ENCODE peak calls at places on chromosomes 3 and 15, in seven cellular contexts. D is hepatocyte, P is neural progenitor cell, J is HCT116, U is SK-N-SH, I is GM23338, N is GM23248. O is an unnamed sample.

GRCh38 chr3:73592154-73592877 is 32.4 kb downstream of the PDZRN3 start:
- DNase-seq in D (no peak), I (no peak), J (no peak), P (peak), N (no peak), U (no peak), O (no peak)

GRCh38 chr3:23175361-23176073 is 27.6 kb upstream of the UBE2E2 start:
- DNase-seq in N (no peak), U (no peak), D (no peak), J (no peak), P (no peak), I (no peak), O (no peak)

GRCh38 chr3:105093371-105093770 is 273.3 kb upstream of the ALCAM start:
- DNase-seq in I (no peak), D (no peak), U (no peak), P (no peak), J (no peak), N (no peak), O (no peak)

GRCh38 chr3:129824926-129825541 is 68.5 kb downstream of the TMCC1 start:
- DNase-seq in D (peak), U (peak), I (peak), P (peak), J (peak), N (peak), O (peak)

GRCh38 chr15:74383695-74384565 is 16.5 kb upstream of the CYP11A1 start:
- DNase-seq in I (no peak), J (peak), U (no peak), N (peak), P (no peak), D (peak), O (peak)

GRCh38 chr15:101399431-101399830 is 90.1 kb downstream of the PCSK6 start:
- DNase-seq in D (no peak), J (no peak), U (no peak), I (no peak), P (no peak), N (no peak), O (no peak)

GRCh38 chr3:193605876-193606275 is 12.9 kb downstream of the OPA1 start:
- DNase-seq in U (peak), D (peak), N (peak), I (peak), P (peak), J (peak), O (peak)

GRCh38 chr15:67185621-67186225 is 68.7 kb downstream of the AAGAB start:
- DNase-seq in I (no peak), P (no peak), N (peak), U (no peak), J (no peak), D (no peak), O (no peak)

GRCh38 chr15:50320504-50320903 is 34.5 kb downstream of the GABPB1 start:
- DNase-seq in U (no peak), I (no peak), J (no peak), P (no peak), N (no peak), D (no peak), O (no peak)

GRCh38 chr3:60294181-60294580 is 957.1 kb downstream of the FHIT start:
- DNase-seq in P (no peak), D (no peak), J (no peak), U (no peak), I (no peak), N (peak), O (no peak)

GRCh38 chr3:171311784-171312183 is 148.4 kb downstream of the TNIK start:
- DNase-seq in P (no peak), D (no peak), N (no peak), J (no peak), I (no peak), U (no peak), O (no peak)

GRCh38 chr15:64009798-64010241 is 36.5 kb downstream of the DAPK2 start:
- DNase-seq in D (no peak), I (no peak), N (peak), J (no peak), U (no peak), P (no peak), O (peak)

GRCh38 chr3:182782149-182782548 is 11.2 kb upstream of the ATP11B start:
- DNase-seq in U (no peak), D (no peak), I (no peak), J (no peak), P (no peak), N (no peak), O (no peak)

GRCh38 chr15:99070268-99070667 is 34.6 kb upstream of the SYNM start:
- DNase-seq in D (no peak), P (no peak), I (no peak), N (no peak), U (no peak), J (no peak), O (no peak)

GRCh38 chr15:77032647-77033416 is 37.9 kb downstream of the PSTPIP1 start:
- DNase-seq in N (no peak), J (no peak), I (no peak), D (no peak), U (peak), P (no peak), O (no peak)

GRCh38 chr3:12175137-12175593 is 16.5 kb upstream of the TIMP4 start:
- DNase-seq in J (no peak), I (no peak), U (no peak), D (no peak), P (no peak), N (peak), O (no peak)

GRCh38 chr3:62562017-62562416 is 188.7 kb upstream of the FEZF2 start:
- DNase-seq in I (no peak), N (peak), D (no peak), P (no peak), U (no peak), J (no peak), O (no peak)

GRCh38 chr3:62884041-62884870 is 9.0 kb upstream of the CADPS start:
- DNase-seq in I (peak), U (no peak), J (no peak), N (no peak), P (peak), D (no peak), O (no peak)

GRCh38 chr15:49361370-49361769 is 61.7 kb upstream of the FGF7 start:
- DNase-seq in N (no peak), J (no peak), D (no peak), P (no peak), I (no peak), U (no peak), O (no peak)

GRCh38 chr3:12947504-12948369 is 106.4 kb upstream of the RPL32 start:
- DNase-seq in D (peak), I (peak), P (no peak), U (no peak), J (no peak), N (peak), O (no peak)

GRCh38 chr3:16528581-16528993 is 15.1 kb upstream of the RFTN1 start:
- DNase-seq in N (peak), U (no peak), P (no peak), J (no peak), D (no peak), I (no peak), O (no peak)

GRCh38 chr3:110420158-110420641 is 651.4 kb upstream of the NECTIN3 start:
- DNase-seq in U (no peak), D (no peak), I (no peak), N (peak), J (peak), P (no peak), O (no peak)

GRCh38 chr15:38684461-38685000 is 119.9 kb upstream of the RASGRP1 start:
- DNase-seq in D (no peak), N (no peak), P (no peak), I (no peak), J (no peak), U (no peak), O (no peak)

GRCh38 chr15:38164507-38164906 is 88.1 kb upstream of the SPRED1 start:
- DNase-seq in D (no peak), N (no peak), I (no peak), U (no peak), J (no peak), P (peak), O (no peak)

GRCh38 chr3:4520013-4520881 is 27.1 kb downstream of the ITPR1 start:
- DNase-seq in N (no peak), P (no peak), D (no peak), I (no peak), J (no peak), U (no peak), O (no peak)

GRCh38 chr3:73037369-73037699 is 24.1 kb upstream of the EBLN2 start:
- DNase-seq in J (no peak), P (no peak), D (no peak), U (no peak), N (peak), I (peak), O (no peak)

GRCh38 chr3:60316121-60316783 is 935.0 kb downstream of the FHIT start:
- DNase-seq in J (no peak), N (peak), D (no peak), U (no peak), P (no peak), I (no peak), O (no peak)

GRCh38 chr15:28888302-28888894 is 2.6 kb downstream of the APBA2 start:
- DNase-seq in N (no peak), D (no peak), J (no peak), I (no peak), P (no peak), U (no peak), O (no peak)

GRCh38 chr15:31235298-31236183 is 91.1 kb upstream of the KLF13 start:
- DNase-seq in P (no peak), J (no peak), D (peak), I (no peak), N (peak), U (peak), O (peak)

GRCh38 chr3:38110314-38111050 is 26.4 kb downstream of the ACAA1 start:
- DNase-seq in P (no peak), D (no peak), N (no peak), U (no peak), I (no peak), J (no peak), O (no peak)

GRCh38 chr3:10508235-10508618 is 2.8 kb upstream of the ATP2B2 start:
- DNase-seq in D (no peak), N (no peak), U (no peak), P (no peak), I (no peak), J (no peak), O (no peak)
- H3K4me3 ChIP-seq in D (no peak), N (no peak), U (no peak), P (no peak), I (no peak), J (no peak), O (no peak)

GRCh38 chr15:94317211-94317610 is 85.8 kb downstream of the MCTP2 start:
- DNase-seq in J (no peak), U (no peak), N (no peak), I (no peak), P (no peak), D (no peak), O (no peak)

GRCh38 chr15:94306700-94307650 is 75.6 kb downstream of the MCTP2 start:
- DNase-seq in J (no peak), P (no peak), N (peak), I (no peak), U (no peak), D (no peak), O (peak)

GRCh38 chr15:94314639-94315038 is 83.3 kb downstream of the MCTP2 start:
- DNase-seq in J (no peak), I (no peak), D (no peak), N (no peak), U (no peak), P (no peak), O (no peak)

GRCh38 chr15:94312946-94313345 is 81.6 kb downstream of the MCTP2 start:
- DNase-seq in U (no peak), D (no peak), J (no peak), I (no peak), P (no peak), N (no peak), O (no peak)
- TF ChIP-seq EZH2phosphoT487 in U (no peak), D (no peak), J (no peak), I (no peak), P (no peak), N (no peak), O (no peak)

DNA sequence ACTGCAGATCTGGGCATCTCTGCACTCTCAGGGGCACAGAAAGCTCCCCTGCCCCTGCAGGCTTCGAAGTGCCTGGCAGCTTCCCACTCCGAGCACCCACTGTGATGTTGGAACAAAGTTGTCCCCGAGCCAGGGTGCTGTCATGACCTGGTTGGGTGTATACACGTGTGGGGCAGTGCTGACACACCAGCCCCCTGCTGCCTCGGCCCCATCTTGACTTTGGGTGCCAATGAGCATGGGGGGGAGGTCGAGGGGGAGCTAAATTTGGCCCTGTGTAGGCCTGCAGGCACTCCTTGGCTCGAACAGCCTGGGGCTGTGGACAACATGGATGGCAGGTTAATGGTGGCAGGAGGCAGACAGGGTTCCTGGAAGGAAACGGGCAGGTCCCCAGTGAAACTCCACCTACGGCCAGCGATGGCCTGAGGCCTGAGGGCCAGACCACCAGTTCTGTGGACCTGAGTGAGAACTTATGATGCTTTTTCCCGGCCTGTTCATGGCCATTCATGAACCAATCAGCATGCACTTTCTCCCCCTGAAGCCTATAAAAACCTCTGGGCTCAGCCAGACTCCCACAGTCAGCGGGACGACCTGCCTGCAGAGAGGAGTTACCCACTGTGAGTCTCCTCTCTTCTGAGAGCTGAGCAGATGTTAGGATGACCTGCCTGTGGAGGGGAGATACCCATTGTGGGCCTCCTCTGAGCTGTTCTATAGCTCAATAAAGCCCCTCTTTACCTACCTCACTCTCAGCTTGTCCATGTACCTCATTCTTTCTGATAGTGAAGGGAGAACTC is 1029.1 kb upstream of the GBE1 start:
- DNase-seq in D (no peak), N (no peak), J (no peak), I (no peak), U (no peak), P (no peak), O (no peak)
- H3K4me3 ChIP-seq in D (no peak), N (no peak), J (no peak), I (no peak), U (no peak), P (no peak), O (no peak)

GRCh38 chr15:65868546-65869126 is 655 bp upstream of the RAB11A start:
- DNase-seq in J (no peak), N (peak), I (peak), P (peak), D (no peak), U (peak), O (no peak)

GRCh38 chr15:65870889-65871533 is 1.7 kb downstream of the RAB11A start:
- DNase-seq in P (no peak), N (peak), U (peak), J (no peak), I (peak), D (peak), O (peak)

GRCh38 chr15:65867244-65867643 is 2.0 kb upstream of the RAB11A start:
- DNase-seq in U (no peak), P (no peak), J (no peak), N (peak), I (no peak), D (no peak), O (no peak)

GRCh38 chr15:65869127-65869953 is at the start of gene RAB11A:
- DNase-seq in U (peak), J (peak), D (peak), N (peak), P (peak), I (peak), O (peak)

GRCh38 chr15:65869954-65870871 is 922 bp downstream of the RAB11A start:
- DNase-seq in P (peak), U (peak), N (peak), J (no peak), D (peak), I (peak), O (peak)
- TF ChIP-seq EZH2phosphoT487 in P (no peak), U (no peak), N (no peak), J (no peak), D (no peak), I (no peak), O (no peak)

DNA sequence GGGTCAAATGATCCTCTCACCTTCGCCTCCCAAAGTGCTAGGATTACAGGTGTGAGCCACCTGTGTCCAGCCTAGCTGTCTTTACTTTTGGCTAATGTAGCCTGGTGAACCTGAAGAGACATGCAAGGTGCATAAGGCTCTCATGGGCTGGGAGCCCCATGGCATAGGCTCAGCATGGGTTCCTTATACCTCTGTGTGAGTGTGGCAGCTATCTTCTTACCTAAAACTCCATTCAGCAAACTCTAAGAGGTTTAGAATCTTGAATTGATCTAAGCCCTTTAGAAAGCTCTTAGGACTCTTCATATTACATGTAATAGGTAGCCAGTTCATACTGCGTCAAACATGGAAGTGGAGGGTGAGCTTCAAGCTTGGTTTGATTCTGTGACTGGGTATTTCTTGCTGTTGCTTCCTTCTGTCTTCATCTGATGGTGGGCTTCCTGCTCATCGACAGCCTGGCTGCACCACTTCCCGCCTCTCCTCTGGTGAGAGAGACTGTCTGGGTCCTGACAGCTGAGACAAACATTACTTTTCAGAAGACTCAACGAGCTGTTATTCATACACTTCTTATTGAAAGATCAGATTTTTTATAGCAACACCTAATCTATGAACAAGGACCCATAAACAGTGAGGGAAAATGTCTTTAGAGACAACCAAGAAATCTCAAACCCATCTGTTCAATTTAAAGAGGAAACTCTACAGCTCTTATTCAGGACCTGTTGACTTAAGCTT is 19.3 kb upstream of the TKT start:
- DNase-seq in I (no peak), P (no peak), J (no peak), U (no peak), N (no peak), D (no peak), O (peak)
- H3K4me3 ChIP-seq in I (no peak), P (no peak), J (no peak), U (no peak), N (no peak), D (no peak), O (no peak)

GRCh38 chr15:88399021-88399685 is 68.0 kb downstream of the MRPL46 start:
- DNase-seq in U (no peak), N (no peak), I (no peak), J (no peak), D (no peak), P (no peak), O (no peak)
- TF ChIP-seq EZH2phosphoT487 in U (no peak), N (no peak), I (no peak), J (no peak), D (no peak), P (no peak), O (no peak)

GRCh38 chr15:45307230-45307924 is 55.3 kb downstream of the SLC28A2 start:
- DNase-seq in J (peak), D (peak), I (peak), N (peak), U (peak), P (peak), O (peak)
- H3K4me3 ChIP-seq in J (no peak), D (no peak), I (no peak), N (peak), U (no peak), P (no peak), O (no peak)